ENCODE peak calls at places on chromosome 6, in five cellular contexts. K is brain microvascular endothelial cell; P is MM.1S; Y is CD8-positive, alpha-beta T cell; U is colonic mucosa. E is an unnamed sample. For H3K27me3, the result is how much of the 10 kb centered on the place peaks cover.

GRCh38 chr6:31607317-31607716 is 7.7 kb upstream of the AIF1 start:
- DNase-seq in K (no peak), P (no peak), Y (no peak), U (no peak), E (no peak)

GRCh38 chr6:21500314-21500713 is 93.2 kb upstream of the SOX4 start:
- DNase-seq in K (no peak), P (no peak), Y (no peak), U (no peak), E (no peak)

GRCh38 chr6:35146453-35146852 is 5.3 kb upstream of the TCP11 start:
- DNase-seq in K (peak), P (peak), Y (no peak), U (peak), E (peak)

GRCh38 chr6:84645000-84645399 is 119.4 kb downstream of the TBX18 start:
- DNase-seq in K (peak), P (no peak), Y (no peak), U (no peak), E (no peak)

GRCh38 chr6:86010915-86011786 is 368.5 kb upstream of the SYNCRIP start:
- DNase-seq in K (no peak), P (no peak), Y (no peak), U (no peak), E (no peak)

GRCh38 chr6:5416250-5416649 is 154.9 kb downstream of the FARS2 start:
- DNase-seq in K (no peak), P (no peak), Y (no peak), U (no peak), E (no peak)

GRCh38 chr6:136604928-136605485 is 54.8 kb upstream of the MAP7 start:
- DNase-seq in K (no peak), P (no peak), Y (no peak), U (no peak), E (no peak)

GRCh38 chr6:73452107-73452461 is at the start of gene CGAS:
- DNase-seq in K (no peak), P (peak), Y (peak), U (peak), E (no peak)

GRCh38 chr6:17413313-17413750 is 19.9 kb downstream of the CAP2 start:
- DNase-seq in K (peak), P (no peak), Y (no peak), U (no peak), E (peak)

GRCh38 chr6:131909408-131910218 is 41.6 kb downstream of the CCN2 start:
- DNase-seq in K (peak), P (peak), Y (peak), U (peak), E (peak)

GRCh38 chr6:97958143-97958542 is 675.1 kb upstream of the MMS22L start:
- DNase-seq in K (no peak), P (no peak), Y (no peak), U (no peak), E (no peak)

GRCh38 chr6:168441434-168442391 is 729 bp downstream of the SMOC2 start:
- DNase-seq in K (no peak), P (no peak), Y (no peak), U (no peak), E (no peak)

GRCh38 chr6:170522565-170523183 is 30.4 kb downstream of the PSMB1 start:
- DNase-seq in K (no peak), P (no peak), Y (no peak), U (no peak), E (no peak)

GRCh38 chr6:104227502-104227901 is 632.2 kb downstream of the HACE1 start:
- DNase-seq in K (no peak), P (no peak), Y (no peak), U (no peak), E (no peak)

GRCh38 chr6:122081921-122082320 is 317.5 kb upstream of the HSF2 start:
- DNase-seq in K (no peak), P (no peak), Y (no peak), U (no peak), E (no peak)

GRCh38 chr6:125044667-125045066 is 82.4 kb downstream of the RNF217 start:
- DNase-seq in K (no peak), P (no peak), Y (no peak), U (no peak), E (no peak)

GRCh38 chr6:139765825-139766285 is 391.4 kb upstream of the CITED2 start:
- DNase-seq in K (peak), P (no peak), Y (no peak), U (no peak), E (no peak)

GRCh38 chr6:136137008-136137689 is 113.0 kb downstream of the MTFR2 start:
- DNase-seq in K (peak), P (no peak), Y (no peak), U (no peak), E (no peak)

GRCh38 chr6:101663099-101663498 is 269.6 kb downstream of the GRIK2 start:
- DNase-seq in K (no peak), P (no peak), Y (no peak), U (no peak), E (no peak)

GRCh38 chr6:72890671-72891070 is 268.8 kb downstream of the KCNQ5 start:
- DNase-seq in K (peak), P (no peak), Y (no peak), U (no peak), E (no peak)

GRCh38 chr6:31203345-31203979 is 33.0 kb upstream of the POU5F1 start:
- DNase-seq in K (peak), P (peak), Y (peak), U (peak), E (peak)

GRCh38 chr6:116060572-116061283 is at the start of gene FRK:
- DNase-seq in K (peak), P (peak), Y (no peak), U (peak), E (peak)

GRCh38 chr6:33007831-33008395 is 1.5 kb downstream of the HLA-DOA start:
- DNase-seq in K (no peak), P (no peak), Y (no peak), U (no peak), E (no peak)

GRCh38 chr6:113694278-113695077 is 162.7 kb upstream of the MARCKS start:
- DNase-seq in K (no peak), P (no peak), Y (no peak), U (no peak), E (peak)

GRCh38 chr6:34553750-34554149 is 2.4 kb downstream of the SPDEF start:
- DNase-seq in K (no peak), P (no peak), Y (no peak), U (no peak), E (no peak)

GRCh38 chr6:161369339-161369738 is 95.5 kb upstream of the AGPAT4 start:
- DNase-seq in K (peak), P (no peak), Y (no peak), U (no peak), E (no peak)

GRCh38 chr6:79737172-79737571 is 106.0 kb downstream of the SH3BGRL2 start:
- DNase-seq in K (no peak), P (no peak), Y (no peak), U (peak), E (no peak)

GRCh38 chr6:134358320-134358719 is 40.4 kb upstream of the SGK1 start:
- DNase-seq in K (peak), P (no peak), Y (no peak), U (no peak), E (no peak)

GRCh38 chr6:165600606-165601005 is 62.4 kb downstream of the PDE10A start:
- DNase-seq in K (no peak), P (no peak), Y (no peak), U (no peak), E (no peak)

GRCh38 chr6:144649085-144649484 is 363.9 kb downstream of the UTRN start:
- DNase-seq in K (no peak), P (no peak), Y (no peak), U (no peak), E (no peak)

GRCh38 chr6:141483561-141484061 is 649.1 kb upstream of the GJE1 start:
- DNase-seq in K (peak), P (peak), Y (peak), U (no peak), E (peak)

GRCh38 chr6:33772114-33772830 is 16.7 kb downstream of the LEMD2 start:
- DNase-seq in K (no peak), P (no peak), Y (no peak), U (no peak), E (no peak)

GRCh38 chr6:136114661-136115060 is 135.4 kb downstream of the MTFR2 start:
- DNase-seq in K (no peak), P (no peak), Y (no peak), U (no peak), E (no peak)

GRCh38 chr6:53794073-53794719 is 609 bp upstream of the LRRC1 start:
- DNase-seq in K (peak), P (peak), Y (peak), U (peak), E (peak)

GRCh38 chr6:37077459-37078296 is 72.2 kb downstream of the FGD2 start:
- DNase-seq in K (peak), P (no peak), Y (no peak), U (peak), E (peak)

GRCh38 chr6:133888931-133889556 is at the start of gene TCF21:
- DNase-seq in K (no peak), P (no peak), Y (no peak), U (peak), E (peak)

GRCh38 chr6:160523223-160523622 is 140.9 kb downstream of the LPA start:
- DNase-seq in K (no peak), P (no peak), Y (no peak), U (no peak), E (no peak)

GRCh38 chr6:163354085-163354484 is 60.4 kb upstream of the QKI start:
- DNase-seq in K (peak), P (no peak), Y (no peak), U (no peak), E (no peak)

GRCh38 chr6:133609404-133610270 is 279.3 kb upstream of the TCF21 start:
- DNase-seq in K (peak), P (no peak), Y (no peak), U (no peak), E (peak)

GRCh38 chr6:39092124-39092523 is 22.9 kb downstream of the SAYSD1 start:
- DNase-seq in K (no peak), P (no peak), Y (no peak), U (no peak), E (no peak)
- H3K27me3 ChIP-seq in K (under half), P (under half), Y (under half), U (under half), E (under half)

GRCh38 chr6:27541212-27541931 is 68.5 kb upstream of the ZNF184 start:
- DNase-seq in K (peak), P (no peak), Y (no peak), U (no peak), E (no peak)
- H3K27me3 ChIP-seq in K (under half), P (under half), Y (under half), U (under half), E (under half)

GRCh38 chr6:150145427-150145826 is 2.6 kb downstream of the PPP1R14C start:
- DNase-seq in K (no peak), P (no peak), Y (no peak), U (no peak), E (no peak)
- H3K27me3 ChIP-seq in K (half or more), P (under half), Y (under half), U (under half), E (half or more)

DNA sequence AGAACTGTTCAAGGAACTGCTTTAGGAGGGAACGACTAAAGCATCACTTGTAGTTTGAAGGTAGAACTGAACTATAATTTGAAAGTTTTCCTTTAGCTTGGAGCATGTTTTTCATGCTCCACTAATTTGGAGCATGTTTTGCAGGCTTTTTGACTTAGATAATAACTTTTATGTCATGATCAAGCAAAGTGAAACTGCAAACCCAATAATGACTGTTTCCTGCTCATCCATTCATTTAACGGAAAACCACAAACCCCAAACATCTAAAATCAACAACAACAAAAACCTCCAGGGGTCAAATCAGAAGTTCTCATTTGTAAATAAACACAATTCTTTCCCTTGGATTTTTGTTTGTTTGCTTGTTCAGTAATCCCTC is 2.8 kb downstream of the SIM1 start:
- DNase-seq in K (no peak), P (peak), Y (no peak), U (no peak), E (no peak)
- H3K27me3 ChIP-seq in K (half or more), P (under half), Y (half or more), U (half or more), E (under half)

DNA sequence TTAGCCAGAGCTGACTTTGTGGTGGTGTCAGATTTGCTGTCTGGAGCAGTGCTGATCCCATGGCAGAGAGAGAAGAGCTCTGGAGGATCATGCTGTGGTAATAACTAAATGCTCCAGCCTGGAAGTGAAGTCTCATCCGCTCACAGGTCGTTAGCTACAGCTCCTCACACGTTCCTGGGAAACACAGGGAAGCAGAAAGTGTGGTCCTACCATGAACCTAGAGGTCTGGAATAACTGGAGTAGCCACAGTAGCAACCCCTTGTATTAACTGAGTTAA is 2.7 kb downstream of the HIVEP1 start:
- DNase-seq in K (no peak), P (no peak), Y (no peak), U (no peak), E (no peak)
- H3K27me3 ChIP-seq in K (under half), P (under half), Y (under half), U (under half), E (under half)

GRCh38 chr6:90303037-90303436 is 6.4 kb upstream of the BACH2 start:
- DNase-seq in K (no peak), P (no peak), Y (no peak), U (no peak), E (no peak)
- H3K27me3 ChIP-seq in K (under half), P (under half), Y (under half), U (under half), E (under half)

GRCh38 chr6:106512048-106512957 is 117.0 kb downstream of the RTN4IP1 start:
- DNase-seq in K (no peak), P (peak), Y (peak), U (peak), E (peak)
- H3K27me3 ChIP-seq in K (under half), P (half or more), Y (under half), U (under half), E (under half)

GRCh38 chr6:43269273-43270007 is 26.2 kb downstream of the TTBK1 start:
- DNase-seq in K (no peak), P (no peak), Y (peak), U (peak), E (peak)

GRCh38 chr6:43273707-43274106 is 24.4 kb upstream of the SLC22A7 start:
- DNase-seq in K (no peak), P (no peak), Y (no peak), U (no peak), E (no peak)

GRCh38 chr6:43268782-43269272 is 25.5 kb downstream of the TTBK1 start:
- DNase-seq in K (no peak), P (no peak), Y (no peak), U (no peak), E (no peak)

GRCh38 chr6:43271944-43272343 is 26.1 kb upstream of the SLC22A7 start:
- DNase-seq in K (no peak), P (no peak), Y (no peak), U (no peak), E (no peak)

GRCh38 chr6:43271103-43271815 is 26.8 kb upstream of the SLC22A7 start:
- DNase-seq in K (no peak), P (no peak), Y (no peak), U (no peak), E (no peak)
- H3K27me3 ChIP-seq in K (under half), P (under half), Y (under half), U (under half), E (under half)

GRCh38 chr6:1316482-1317220 is 4.8 kb downstream of the FOXQ1 start:
- DNase-seq in K (no peak), P (no peak), Y (no peak), U (no peak), E (peak)

GRCh38 chr6:1314617-1315016 is 2.7 kb downstream of the FOXQ1 start:
- DNase-seq in K (no peak), P (no peak), Y (no peak), U (no peak), E (no peak)

GRCh38 chr6:1315201-1315559 is 3.3 kb downstream of the FOXQ1 start:
- DNase-seq in K (no peak), P (no peak), Y (no peak), U (no peak), E (no peak)

GRCh38 chr6:1317302-1317815 is 5.5 kb downstream of the FOXQ1 start:
- DNase-seq in K (no peak), P (no peak), Y (no peak), U (no peak), E (no peak)

DNA sequence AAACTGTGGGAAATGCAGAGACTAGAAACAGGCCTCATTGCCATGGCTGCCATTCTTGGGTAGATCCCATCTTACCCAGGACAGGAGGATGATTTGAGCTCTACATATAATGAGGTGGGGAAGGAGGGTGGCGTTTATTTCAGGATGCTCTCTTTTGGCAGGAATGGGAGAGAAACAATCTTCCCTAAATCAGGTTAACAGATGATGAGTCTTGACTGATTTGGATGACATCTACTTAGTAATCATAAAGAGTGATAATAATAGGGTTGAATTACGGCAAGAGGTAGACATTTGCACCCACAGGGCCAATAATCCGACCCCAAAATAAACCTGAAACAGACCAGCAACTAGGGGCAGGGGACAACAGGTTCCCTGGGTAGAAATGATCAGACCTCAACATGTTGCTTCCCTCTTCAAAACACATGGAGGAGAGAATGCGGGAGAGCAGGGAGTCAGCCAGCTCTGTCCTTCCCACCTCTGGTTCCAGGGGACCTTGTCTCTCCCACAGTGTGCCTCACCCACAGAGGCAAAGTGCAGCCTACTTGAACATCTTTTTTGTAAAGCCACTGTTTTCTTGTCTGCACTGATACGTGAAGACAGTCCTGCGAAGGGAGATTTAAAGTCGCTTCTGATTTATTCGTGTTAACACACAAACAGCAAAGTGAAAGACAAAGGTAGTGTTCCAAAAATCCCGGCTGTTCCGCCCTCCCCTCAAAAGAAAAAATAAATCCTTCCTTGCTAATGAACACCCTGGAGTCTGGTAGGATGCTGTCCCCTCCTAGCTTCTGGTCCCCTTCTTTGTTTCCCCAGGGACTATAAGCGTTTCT is 3.9 kb downstream of the FOXQ1 start:
- DNase-seq in K (no peak), P (no peak), Y (no peak), U (no peak), E (no peak)
- H3K27me3 ChIP-seq in K (half or more), P (under half), Y (under half), U (under half), E (under half)

E was measured in SJSA1.